ENCODE peak calls at places on chromosome 1, in six cellular contexts. K, U, Q, Z, R and E are unnamed samples.
A peak's percentile ranks its signal among the peaks of the same experiment; 100 is the strongest.

GRCh38 chr1:229717774-229718173 is 91.7 kb downstream of the URB2 start:
- DNase-seq in K (no peak), U (no peak), Q (no peak), Z (no peak), R (no peak), E (no peak)

GRCh38 chr1:51284487-51284954 is 45.8 kb downstream of the TTC39A start:
- DNase-seq in K (no peak), U (no peak), Q (peak; percentile 82), Z (peak; percentile 57), R (no peak), E (peak; percentile 44)

GRCh38 chr1:185813401-185813979 is 79.3 kb downstream of the HMCN1 start:
- DNase-seq in K (no peak), U (peak; percentile 50), Q (peak; percentile 57), Z (no peak), R (peak; percentile 67), E (peak; percentile 11)

GRCh38 chr1:100642826-100643225 is 76.7 kb upstream of the VCAM1 start:
- DNase-seq in K (no peak), U (no peak), Q (no peak), Z (no peak), R (no peak), E (no peak)

GRCh38 chr1:51988254-51988653 is 2.2 kb downstream of the RAB3B start:
- DNase-seq in K (no peak), U (no peak), Q (no peak), Z (no peak), R (no peak), E (no peak)

GRCh38 chr1:192595299-192595698 is 19.7 kb downstream of the RGS1 start:
- DNase-seq in K (no peak), U (no peak), Q (no peak), Z (no peak), R (no peak), E (no peak)

GRCh38 chr1:229207916-229208315 is 63.0 kb upstream of the RAB4A start:
- DNase-seq in K (no peak), U (no peak), Q (no peak), Z (no peak), R (no peak), E (no peak)

GRCh38 chr1:219177363-219177762 is 3.7 kb downstream of the LYPLAL1 start:
- DNase-seq in K (no peak), U (no peak), Q (no peak), Z (no peak), R (no peak), E (no peak)

GRCh38 chr1:185257947-185258203 is 59.2 kb downstream of the IVNS1ABP start:
- DNase-seq in K (no peak), U (no peak), Q (no peak), Z (no peak), R (no peak), E (no peak)

GRCh38 chr1:13779930-13780329 is 79.9 kb downstream of the PRDM2 start:
- DNase-seq in K (no peak), U (no peak), Q (no peak), Z (no peak), R (no peak), E (no peak)

GRCh38 chr1:246748867-246749266 is 24.7 kb downstream of the SCCPDH start:
- DNase-seq in K (no peak), U (no peak), Q (no peak), Z (no peak), R (no peak), E (peak; percentile 10)

GRCh38 chr1:57791497-57791896 is 367.6 kb upstream of the DAB1 start:
- DNase-seq in K (no peak), U (no peak), Q (no peak), Z (no peak), R (no peak), E (no peak)

GRCh38 chr1:39086386-39087108 is 60.4 kb downstream of the NDUFS5 start:
- DNase-seq in K (no peak), U (no peak), Q (no peak), Z (no peak), R (no peak), E (no peak)

GRCh38 chr1:183910780-183911179 is 105.9 kb downstream of the RGL1 start:
- DNase-seq in K (no peak), U (no peak), Q (no peak), Z (no peak), R (no peak), E (no peak)

GRCh38 chr1:4655674-4656532 is 1.5 kb downstream of the AJAP1 start:
- DNase-seq in K (peak; percentile 85), U (no peak), Q (peak; percentile 85), Z (peak; percentile 81), R (peak; percentile 87), E (peak; percentile 59)

GRCh38 chr1:111256988-111257658 is 29.6 kb downstream of the CHI3L2 start:
- DNase-seq in K (no peak), U (no peak), Q (no peak), Z (no peak), R (no peak), E (no peak)

GRCh38 chr1:74650561-74650960 is 23.0 kb downstream of the ERICH3 start:
- DNase-seq in K (no peak), U (no peak), Q (no peak), Z (no peak), R (no peak), E (no peak)

GRCh38 chr1:14999441-14999840 is 154.1 kb upstream of the TMEM51 start:
- DNase-seq in K (no peak), U (no peak), Q (no peak), Z (no peak), R (peak; percentile 11), E (no peak)

GRCh38 chr1:9892563-9893528 is 17.2 kb downstream of the CTNNBIP1 start:
- DNase-seq in K (no peak), U (peak; percentile 93), Q (no peak), Z (no peak), R (no peak), E (peak; percentile 22)

GRCh38 chr1:162564762-162565218 is 3.3 kb downstream of the UAP1 start:
- DNase-seq in K (no peak), U (no peak), Q (no peak), Z (no peak), R (peak; percentile 30), E (no peak)

GRCh38 chr1:43235451-43236121 is 34.2 kb upstream of the TMEM125 start:
- DNase-seq in K (no peak), U (no peak), Q (no peak), Z (no peak), R (no peak), E (no peak)

GRCh38 chr1:171913385-171913784 is 72.1 kb downstream of the DNM3 start:
- DNase-seq in K (no peak), U (no peak), Q (peak; percentile 59), Z (no peak), R (no peak), E (peak; percentile 50)

DNA sequence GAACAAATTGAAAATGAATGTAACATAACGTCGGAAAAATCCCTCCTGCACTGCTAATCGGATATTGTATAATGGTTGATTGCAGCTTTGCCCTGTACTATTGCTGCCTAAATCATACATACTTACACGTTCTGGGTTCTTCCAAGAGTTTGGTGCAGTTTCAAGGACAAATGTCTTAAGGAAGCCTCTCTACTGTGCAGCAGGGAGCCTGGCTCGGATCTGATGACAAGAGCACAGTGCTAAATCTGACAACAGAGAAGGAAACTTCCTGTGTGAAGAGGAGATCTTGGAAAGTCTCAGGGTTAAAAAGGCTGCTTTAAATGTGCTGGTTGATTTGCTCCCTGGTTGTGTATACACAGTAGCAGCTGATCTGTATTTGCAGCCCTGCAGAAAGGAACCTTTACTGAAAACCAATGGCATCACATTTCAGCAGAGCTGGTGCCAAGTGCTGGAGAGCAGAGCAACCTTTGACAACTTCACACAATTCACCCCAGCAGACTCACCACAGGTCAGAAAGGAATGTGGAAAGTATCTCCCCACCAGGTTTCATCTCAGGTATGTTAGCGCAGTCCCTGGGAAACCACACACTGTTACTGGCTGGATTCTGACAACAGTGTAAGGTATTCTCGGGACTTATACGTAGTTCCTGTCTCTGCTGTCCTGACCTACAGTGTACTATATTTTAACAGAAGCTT is 354.9 kb upstream of the ESRRG start:
- DNase-seq in K (no peak), U (peak; percentile 46), Q (no peak), Z (no peak), R (peak; percentile 44), E (peak; percentile 78)
- H3K27ac ChIP-seq in K (peak overlapping the region; percentile 40), U (no peak overlapping the region), Q (no peak overlapping the region), Z (no peak overlapping the region), R (no peak overlapping the region), E (peak overlapping the region; percentile 73)

GRCh38 chr1:11649624-11650330 is 4.5 kb downstream of the FBXO2 start:
- DNase-seq in K (no peak), U (no peak), Q (no peak), Z (no peak), R (no peak), E (no peak)
- H3K27ac ChIP-seq in K (no peak overlapping the region), U (no peak overlapping the region), Q (no peak overlapping the region), Z (no peak overlapping the region), R (no peak overlapping the region), E (no peak overlapping the region)

GRCh38 chr1:167489581-167490340 is 28.6 kb downstream of the CD247 start:
- DNase-seq in K (no peak), U (no peak), Q (no peak), Z (no peak), R (peak; percentile 75), E (no peak)
- H3K27ac ChIP-seq in K (no peak overlapping the region), U (no peak overlapping the region), Q (no peak overlapping the region), Z (no peak overlapping the region), R (peak overlapping the region; percentile 38), E (no peak overlapping the region)

DNA sequence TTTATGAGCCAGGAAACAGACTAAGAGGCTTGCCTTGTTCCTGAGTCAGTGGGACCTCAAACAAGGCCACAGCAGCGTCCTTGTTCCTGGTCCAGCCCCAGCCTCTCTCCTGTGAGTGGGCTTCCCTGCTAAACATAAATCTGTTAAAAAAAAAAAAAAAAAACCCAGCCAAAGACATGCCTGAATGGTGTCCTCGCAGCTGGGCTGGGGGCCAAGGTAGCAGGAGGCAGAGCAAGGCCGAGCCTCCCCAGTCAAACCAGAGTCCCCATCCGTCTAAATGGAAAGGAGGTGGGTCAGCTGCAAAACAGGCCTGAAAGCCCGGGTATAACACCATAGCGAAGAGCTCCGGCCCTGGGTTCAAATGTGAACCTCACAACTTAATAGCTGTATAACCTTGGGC is 18.1 kb upstream of the IFFO2 start:
- DNase-seq in K (no peak), U (no peak), Q (no peak), Z (no peak), R (no peak), E (peak; percentile 85)
- H3K27ac ChIP-seq in K (no peak overlapping the region), U (no peak overlapping the region), Q (no peak overlapping the region), Z (no peak overlapping the region), R (no peak overlapping the region), E (no peak overlapping the region)